ENCODE peak calls at places on chromosomes 2 and 18, in six cellular contexts. N, P, G, L, H and C are unnamed samples.

GRCh38 chr2:147463881-147464520 is 380.8 kb upstream of the ACVR2A start:
- DNase-seq in N (no peak), P (no peak), G (no peak), L (no peak), H (no peak), C (no peak)

GRCh38 chr2:212923393-212923792 is 228.0 kb downstream of the IKZF2 start:
- DNase-seq in N (no peak), P (no peak), G (no peak), L (no peak), H (no peak), C (no peak)

GRCh38 chr2:202429164-202429980 is 53.2 kb downstream of the BMPR2 start:
- DNase-seq in N (no peak), P (no peak), G (no peak), L (no peak), H (no peak), C (no peak)

GRCh38 chr2:127508621-127509034 is 17.7 kb downstream of the IWS1 start:
- DNase-seq in N (no peak), P (no peak), G (no peak), L (peak), H (peak), C (no peak)

GRCh38 chr2:139383532-139383931 is 603.3 kb upstream of the NXPH2 start:
- DNase-seq in N (no peak), P (no peak), G (no peak), L (no peak), H (no peak), C (no peak)

GRCh38 chr2:46649004-46649403 is 169.6 kb downstream of the TMEM247 start:
- DNase-seq in N (no peak), P (no peak), G (no peak), L (no peak), H (no peak), C (no peak)

GRCh38 chr2:180115675-180116074 is 108.6 kb upstream of the CWC22 start:
- DNase-seq in N (no peak), P (no peak), G (no peak), L (no peak), H (peak), C (no peak)

GRCh38 chr2:42835577-42836371 is 43.4 kb upstream of the HAAO start:
- DNase-seq in N (no peak), P (no peak), G (no peak), L (peak), H (peak), C (no peak)

GRCh38 chr18:74509856-74510769 is 13.9 kb downstream of the CNDP2 start:
- DNase-seq in N (no peak), P (no peak), G (no peak), L (no peak), H (no peak), C (no peak)

GRCh38 chr18:3450358-3451107 is 561 bp downstream of the TGIF1 start:
- DNase-seq in N (peak), P (peak), G (no peak), L (no peak), H (peak), C (no peak)

GRCh38 chr2:231563378-231563961 is 29.2 kb upstream of the TEX44 start:
- DNase-seq in N (no peak), P (no peak), G (no peak), L (peak), H (peak), C (peak)

GRCh38 chr18:111292-112014 is 46.9 kb upstream of the USP14 start:
- DNase-seq in N (peak), P (no peak), G (no peak), L (no peak), H (no peak), C (no peak)

GRCh38 chr2:12014088-12014960 is 267.9 kb downstream of the LPIN1 start:
- DNase-seq in N (no peak), P (no peak), G (no peak), L (no peak), H (peak), C (no peak)

GRCh38 chr2:153455856-153456255 is 22.7 kb downstream of the RPRM start:
- DNase-seq in N (no peak), P (no peak), G (no peak), L (no peak), H (no peak), C (no peak)

GRCh38 chr2:152718909-152719645 is 657 bp downstream of the ARL6IP6 start:
- DNase-seq in N (no peak), P (no peak), G (no peak), L (peak), H (peak), C (no peak)

GRCh38 chr2:40405440-40405839 is 46.5 kb downstream of the SLC8A1 start:
- DNase-seq in N (no peak), P (no peak), G (no peak), L (no peak), H (peak), C (no peak)

GRCh38 chr2:99487906-99488305 is 1.9 kb downstream of the REV1 start:
- DNase-seq in N (no peak), P (no peak), G (no peak), L (no peak), H (peak), C (no peak)

GRCh38 chr2:46187112-46187618 is 110.0 kb upstream of the EPAS1 start:
- DNase-seq in N (no peak), P (no peak), G (peak), L (peak), H (peak), C (peak)

GRCh38 chr2:145380436-145381017 is 860.6 kb upstream of the ZEB2 start:
- DNase-seq in N (no peak), P (no peak), G (no peak), L (peak), H (peak), C (no peak)

GRCh38 chr18:9719421-9719981 is 11.4 kb downstream of the RAB31 start:
- DNase-seq in N (no peak), P (peak), G (no peak), L (no peak), H (peak), C (no peak)

GRCh38 chr2:26607698-26608097 is 33.5 kb downstream of the CIB4 start:
- DNase-seq in N (no peak), P (no peak), G (no peak), L (no peak), H (no peak), C (no peak)

GRCh38 chr2:203394519-203395227 is 66.5 kb downstream of the ABI2 start:
- DNase-seq in N (no peak), P (no peak), G (no peak), L (no peak), H (no peak), C (no peak)

GRCh38 chr18:11885278-11885991 is 22.7 kb downstream of the MPPE1 start:
- DNase-seq in N (no peak), P (no peak), G (no peak), L (no peak), H (no peak), C (no peak)

GRCh38 chr2:60463249-60463648 is 90.2 kb downstream of the BCL11A start:
- DNase-seq in N (no peak), P (no peak), G (no peak), L (no peak), H (no peak), C (no peak)

GRCh38 chr18:31325051-31325450 is 7.1 kb downstream of the DSG1 start:
- DNase-seq in N (no peak), P (no peak), G (no peak), L (no peak), H (peak), C (no peak)

GRCh38 chr18:45920367-45920766 is 46.8 kb downstream of the EPG5 start:
- DNase-seq in N (no peak), P (peak), G (peak), L (peak), H (peak), C (no peak)

GRCh38 chr2:43458002-43458628 is 137.7 kb downstream of the THADA start:
- DNase-seq in N (no peak), P (no peak), G (no peak), L (no peak), H (peak), C (no peak)

GRCh38 chr2:230762317-230762896 is 49.8 kb downstream of the CAB39 start:
- DNase-seq in N (peak), P (no peak), G (no peak), L (no peak), H (no peak), C (no peak)

GRCh38 chr18:70931942-70932814 is 643.3 kb downstream of the SOCS6 start:
- DNase-seq in N (no peak), P (no peak), G (peak), L (no peak), H (peak), C (no peak)

GRCh38 chr2:12950957-12951656 is 234.4 kb downstream of the TRIB2 start:
- DNase-seq in N (no peak), P (no peak), G (no peak), L (peak), H (peak), C (no peak)

GRCh38 chr2:45713591-45713990 is 62.1 kb downstream of the PRKCE start:
- DNase-seq in N (no peak), P (no peak), G (no peak), L (no peak), H (no peak), C (no peak)

GRCh38 chr18:78717766-78718150 is 261.9 kb upstream of the SALL3 start:
- DNase-seq in N (no peak), P (peak), G (no peak), L (no peak), H (no peak), C (no peak)

GRCh38 chr18:68438536-68438935 is 276.4 kb downstream of the TMX3 start:
- DNase-seq in N (no peak), P (no peak), G (no peak), L (no peak), H (no peak), C (no peak)

GRCh38 chr2:217743980-217744761 is 258.6 kb downstream of the TNS1 start:
- DNase-seq in N (no peak), P (no peak), G (no peak), L (no peak), H (peak), C (no peak)

GRCh38 chr2:64284751-64285150 is 140.5 kb upstream of the PELI1 start:
- DNase-seq in N (no peak), P (no peak), G (no peak), L (no peak), H (no peak), C (no peak)
- TF ChIP-seq CTCF in N (no peak), P (no peak), G (no peak), L (no peak), H (no peak), C (no peak)

GRCh38 chr18:53544926-53545325 is 679.5 kb downstream of the MBD2 start:
- DNase-seq in N (no peak), P (no peak), G (no peak), L (no peak), H (no peak), C (no peak)
- H3K4me3 ChIP-seq in N (no peak), P (no peak), G (no peak), L (no peak), H (no peak), C (no peak)

GRCh38 chr2:715038-715437 is 37.8 kb upstream of the TMEM18 start:
- DNase-seq in N (no peak), P (no peak), G (no peak), L (no peak), H (no peak), C (no peak)

GRCh38 chr2:714005-714741 is 37.0 kb upstream of the TMEM18 start:
- DNase-seq in N (peak), P (no peak), G (no peak), L (peak), H (peak), C (peak)

GRCh38 chr2:719734-720133 is 42.5 kb upstream of the TMEM18 start:
- DNase-seq in N (no peak), P (no peak), G (no peak), L (no peak), H (no peak), C (no peak)

GRCh38 chr2:719191-719590 is 42.0 kb upstream of the TMEM18 start:
- DNase-seq in N (no peak), P (no peak), G (no peak), L (no peak), H (no peak), C (no peak)

DNA sequence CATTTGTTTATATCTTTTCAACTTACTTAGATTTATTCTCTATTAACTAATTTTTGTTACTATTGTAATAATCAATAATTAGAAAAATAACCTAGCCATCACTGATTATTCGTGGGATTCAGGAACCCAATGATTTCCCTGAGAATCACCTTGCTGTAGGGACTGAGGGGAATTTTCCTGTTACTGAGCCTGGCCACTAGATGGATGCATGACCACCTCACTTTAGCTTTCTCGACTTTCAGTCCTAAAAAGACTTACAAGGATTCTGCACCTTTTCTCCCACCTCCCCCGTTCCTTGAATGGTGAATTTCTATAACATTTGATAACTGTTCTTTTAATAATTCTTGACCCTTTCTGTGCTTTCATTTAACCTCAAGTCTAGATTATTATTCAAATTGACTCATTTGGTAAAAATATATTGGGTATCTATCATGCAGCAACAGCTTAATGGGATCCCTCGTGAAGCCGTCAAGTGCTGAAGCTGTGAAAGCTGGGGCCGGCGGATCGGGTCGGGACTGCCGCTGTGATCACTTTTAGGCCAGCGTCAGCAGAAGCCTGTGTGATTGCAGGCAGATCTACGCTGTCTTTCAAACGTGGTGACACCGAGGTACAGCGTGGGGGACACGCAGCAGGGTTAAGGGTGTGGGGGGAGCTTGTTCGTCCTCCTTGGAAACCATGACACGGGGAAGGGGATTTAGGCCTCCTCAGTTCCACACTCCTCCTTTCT is 38.8 kb upstream of the TMEM18 start:
- DNase-seq in N (no peak), P (no peak), G (no peak), L (no peak), H (peak), C (no peak)
- TF ChIP-seq CTCF in N (no peak), P (peak), G (peak), L (peak), H (peak), C (peak)

DNA sequence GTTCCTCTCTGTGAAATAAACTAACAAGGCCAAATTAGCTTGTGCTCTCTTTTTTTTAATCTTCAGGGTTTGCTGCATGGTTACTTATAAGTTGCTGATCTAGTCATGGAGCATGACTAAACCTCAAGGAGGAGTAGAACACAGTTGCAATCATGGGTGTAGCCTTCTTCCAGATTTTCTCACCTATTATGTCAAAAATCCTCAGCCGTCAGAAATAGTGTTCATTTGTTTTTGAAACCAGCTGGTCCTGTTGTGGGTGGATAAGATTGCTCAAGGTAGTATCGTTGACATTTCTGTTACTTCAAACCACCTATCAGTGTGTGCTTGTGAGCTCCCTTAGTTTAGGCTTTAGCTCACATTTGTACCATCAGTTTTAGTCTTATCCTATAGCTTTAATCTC is 11.2 kb downstream of the RELCH start:
- DNase-seq in N (no peak), P (no peak), G (no peak), L (no peak), H (peak), C (no peak)
- H3K4me3 ChIP-seq in N (no peak), P (no peak), G (no peak), L (no peak), H (no peak), C (no peak)

GRCh38 chr2:155372969-155373368 is 674.5 kb downstream of the KCNJ3 start:
- DNase-seq in N (no peak), P (no peak), G (no peak), L (no peak), H (peak), C (no peak)
- TF ChIP-seq CTCF in N (no peak), P (no peak), G (peak), L (no peak), H (peak), C (peak)